ENCODE peak calls at places on chromosomes 3 and 15, in five cellular contexts. F, T, Y, Z and U are unnamed samples. For H3K79me1, the result is how much of the 10 kb centered on the place peaks cover.

GRCh38 chr3:128665362-128666021 is 14.9 kb upstream of the RPN1 start:
- DNase-seq in F (no peak), T (no peak), Y (peak), Z (no peak), U (no peak)

GRCh38 chr3:157088133-157088488 is 71.8 kb downstream of the CCNL1 start:
- DNase-seq in F (no peak), T (no peak), Y (no peak), Z (no peak), U (no peak)

GRCh38 chr3:130677310-130677709 is 69.3 kb downstream of the PIK3R4 start:
- DNase-seq in F (no peak), T (no peak), Y (no peak), Z (no peak), U (no peak)

GRCh38 chr3:141454906-141455602 is 31.8 kb upstream of the RASA2 start:
- DNase-seq in F (peak), T (peak), Y (peak), Z (no peak), U (peak)

GRCh38 chr15:70050447-70050846 is 47.3 kb downstream of the TLE3 start:
- DNase-seq in F (no peak), T (no peak), Y (no peak), Z (no peak), U (no peak)

GRCh38 chr15:32974691-32975090 is 219.8 kb downstream of the FMN1 start:
- DNase-seq in F (no peak), T (peak), Y (peak), Z (no peak), U (no peak)

GRCh38 chr3:126259411-126260391 is 79.3 kb upstream of the ALDH1L1 start:
- DNase-seq in F (no peak), T (no peak), Y (no peak), Z (no peak), U (peak)

GRCh38 chr15:51369451-51369761 is 28.0 kb downstream of the GLDN start:
- DNase-seq in F (no peak), T (no peak), Y (no peak), Z (no peak), U (no peak)

GRCh38 chr3:106341090-106341489 is 472.3 kb upstream of the CBLB start:
- DNase-seq in F (no peak), T (peak), Y (no peak), Z (no peak), U (no peak)

GRCh38 chr15:60528530-60528929 is 49.6 kb upstream of the ICE2 start:
- DNase-seq in F (no peak), T (no peak), Y (peak), Z (no peak), U (no peak)

GRCh38 chr15:28132524-28133275 is 33.6 kb upstream of the OCA2 start:
- DNase-seq in F (no peak), T (no peak), Y (peak), Z (no peak), U (no peak)

GRCh38 chr15:72205273-72205672 is 7.7 kb upstream of the GRAMD2A start:
- DNase-seq in F (no peak), T (no peak), Y (no peak), Z (no peak), U (no peak)
- H3K79me1 ChIP-seq in F (under half), T (under half), Y (under half), Z (under half), U (under half)

DNA sequence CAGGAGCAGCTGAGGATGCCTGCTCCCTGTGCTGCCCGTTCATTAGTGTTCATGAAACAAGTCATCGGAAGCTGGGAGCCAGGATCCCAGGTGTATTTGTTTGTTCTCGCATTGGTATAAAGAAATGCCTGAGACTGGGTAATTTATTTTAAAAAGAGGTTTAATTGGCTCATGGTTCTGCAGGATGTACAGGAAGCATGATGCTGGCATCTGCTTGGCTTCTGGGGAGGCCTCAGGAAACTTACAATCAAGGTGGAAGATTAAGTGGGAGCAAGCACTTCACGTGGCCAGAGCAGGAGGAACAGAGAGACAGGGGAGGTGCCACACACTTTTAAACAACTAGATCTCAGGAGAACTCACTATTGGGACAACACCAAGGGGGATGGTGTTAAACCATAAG is 5.5 kb upstream of the HYKK start:
- DNase-seq in F (no peak), T (no peak), Y (no peak), Z (no peak), U (no peak)
- H2BK12ac ChIP-seq in F (no peak), T (no peak), Y (no peak), Z (no peak), U (no peak)

DNA sequence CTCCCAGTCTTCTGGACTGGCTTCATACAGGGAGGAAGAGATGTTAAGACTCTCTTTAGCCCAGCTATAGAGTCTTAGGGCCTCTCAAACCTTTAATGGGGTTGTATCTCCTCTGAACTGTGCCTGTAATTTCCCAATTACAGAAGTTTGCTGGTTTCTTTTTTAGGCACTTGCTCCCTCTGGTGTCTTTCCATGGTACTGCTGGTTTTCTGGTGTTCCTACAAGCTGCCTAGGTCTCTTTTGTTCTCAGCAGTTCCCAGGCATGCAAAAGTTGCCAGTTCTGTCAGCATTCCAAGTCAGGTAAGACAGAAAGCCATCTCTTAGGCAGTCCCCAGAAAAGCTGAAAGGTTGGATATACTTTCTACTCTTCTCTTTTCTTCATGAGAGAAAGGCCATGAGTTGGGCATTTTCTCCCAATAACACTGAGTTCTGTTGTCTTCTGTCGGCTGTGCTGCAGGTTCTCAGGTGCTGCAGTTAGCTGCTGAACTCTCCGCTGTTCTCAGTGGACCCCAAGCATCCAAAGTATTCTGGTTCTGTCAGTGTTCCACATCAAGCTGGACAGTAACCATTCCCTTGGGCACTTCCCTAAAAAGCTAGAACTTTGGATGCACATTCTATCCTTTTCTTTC is 54.4 kb upstream of the EHHADH start:
- DNase-seq in F (peak), T (peak), Y (peak), Z (peak), U (peak)
- H3K79me1 ChIP-seq in F (under half), T (under half), Y (under half), Z (under half), U (under half)

GRCh38 chr15:97027772-97028171 is 697.3 kb downstream of the NR2F2 start:
- DNase-seq in F (no peak), T (no peak), Y (no peak), Z (no peak), U (no peak)

GRCh38 chr15:97026781-97027180 is 696.3 kb downstream of the NR2F2 start:
- DNase-seq in F (no peak), T (peak), Y (no peak), Z (no peak), U (no peak)

GRCh38 chr15:97023131-97023844 is 692.8 kb downstream of the NR2F2 start:
- DNase-seq in F (no peak), T (no peak), Y (peak), Z (no peak), U (no peak)
- H2BK12ac ChIP-seq in F (no peak), T (no peak), Y (no peak), Z (no peak), U (no peak)

GRCh38 chr15:68814596-68814995 is 6.1 kb downstream of the ANP32A start:
- DNase-seq in F (no peak), T (peak), Y (no peak), Z (no peak), U (no peak)

GRCh38 chr15:68808770-68809169 is 11.9 kb downstream of the ANP32A start:
- DNase-seq in F (no peak), T (no peak), Y (no peak), Z (no peak), U (no peak)

GRCh38 chr15:68812596-68813548 is 7.8 kb downstream of the ANP32A start:
- DNase-seq in F (no peak), T (no peak), Y (peak), Z (no peak), U (no peak)

GRCh38 chr15:68809517-68809916 is 11.2 kb downstream of the ANP32A start:
- DNase-seq in F (no peak), T (no peak), Y (no peak), Z (no peak), U (no peak)

DNA sequence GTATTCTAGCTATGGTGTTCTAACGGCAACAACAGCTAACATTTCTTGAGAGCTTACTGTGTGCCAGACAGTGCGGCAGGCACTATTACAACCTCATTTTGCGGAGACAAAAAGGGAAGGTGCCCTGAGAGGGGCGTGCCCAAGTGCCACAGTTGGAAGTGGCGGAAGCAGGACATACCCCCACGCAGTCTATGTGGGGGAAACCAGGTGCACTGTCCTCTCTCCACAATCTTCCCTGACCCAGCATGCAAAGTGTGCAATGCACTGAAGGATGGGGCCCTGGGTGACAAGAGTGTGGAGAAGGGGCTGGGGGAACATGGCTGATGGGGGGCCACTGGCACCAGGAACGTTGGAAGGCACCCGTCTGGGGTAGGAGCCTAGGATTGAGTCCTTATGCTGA is 8.6 kb downstream of the ANP32A start:
- DNase-seq in F (no peak), T (no peak), Y (no peak), Z (no peak), U (no peak)
- H3K79me1 ChIP-seq in F (under half), T (under half), Y (under half), Z (under half), U (under half)